ENCODE peak calls at places on chromosomes 6 and 20, in seven cellular contexts. X is mesothelial cell of epicardium, S is body of pancreas, V is osteocyte, B is choroid plexus epithelial cell, K is GM23338, O is GM20000. Y is an unnamed sample.

GRCh38 chr20:54086444-54087134 is 16.2 kb upstream of the BCAS1 start:
- DNase-seq in X (no peak), S (no peak), V (no peak), B (no peak), K (no peak), O (no peak), Y (no peak)

GRCh38 chr6:148307400-148307799 is 35.2 kb upstream of the SASH1 start:
- DNase-seq in X (no peak), S (no peak), V (no peak), B (no peak), K (no peak), O (no peak), Y (no peak)

GRCh38 chr20:21322921-21323321 is 19.8 kb downstream of the XRN2 start:
- DNase-seq in X (no peak), S (no peak), V (no peak), B (peak; percentile 49), K (no peak), O (no peak), Y (no peak)

GRCh38 chr6:41600499-41601247 is 37.6 kb upstream of the MDFI start:
- DNase-seq in X (no peak), S (no peak), V (no peak), B (no peak), K (no peak), O (no peak), Y (no peak)

GRCh38 chr20:51600950-51601349 is 58.4 kb upstream of the NFATC2 start:
- DNase-seq in X (no peak), S (no peak), V (no peak), B (no peak), K (no peak), O (no peak), Y (no peak)

GRCh38 chr6:54135665-54136370 is 24.6 kb downstream of the MLIP start:
- DNase-seq in X (no peak), S (no peak), V (no peak), B (peak; percentile 93), K (no peak), O (no peak), Y (no peak)

GRCh38 chr20:26218301-26218700 is 521.6 kb upstream of the ZNF337 start:
- DNase-seq in X (no peak), S (no peak), V (no peak), B (no peak), K (no peak), O (no peak), Y (no peak)

GRCh38 chr6:81763051-81763450 is 10.6 kb upstream of the TENT5A start:
- DNase-seq in X (no peak), S (no peak), V (no peak), B (no peak), K (no peak), O (no peak), Y (no peak)

GRCh38 chr6:151493495-151494234 is at the start of gene CCDC170:
- DNase-seq in X (peak; percentile 62), S (no peak), V (peak; percentile 87), B (no peak), K (peak; percentile 75), O (peak; percentile 39), Y (peak; percentile 36)

DNA sequence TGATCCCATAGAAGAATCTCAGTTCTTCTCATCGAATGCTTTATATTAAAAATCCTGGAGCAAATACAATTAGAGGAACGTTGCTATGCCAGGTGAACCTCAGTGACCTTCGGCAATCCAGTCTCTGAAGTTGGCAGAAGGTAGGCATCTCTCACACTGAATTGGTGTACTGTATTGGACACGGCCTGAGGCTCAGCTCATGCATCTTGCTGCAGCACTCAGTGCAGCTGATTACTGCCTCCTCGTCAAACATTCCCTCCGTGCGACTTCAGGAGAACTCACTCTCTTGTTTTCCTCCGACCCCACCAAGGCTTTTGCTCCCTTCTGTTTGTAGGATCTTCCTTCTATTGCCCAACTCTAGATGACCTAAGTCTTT is 90.5 kb downstream of the GPR6 start:
- DNase-seq in X (no peak), S (no peak), V (no peak), B (no peak), K (no peak), O (no peak), Y (no peak)
- TF ChIP-seq CTCF in X (no peak), S (no peak), V (no peak), B (no peak), K (no peak), O (no peak), Y (no peak)

GRCh38 chr6:145897552-145897951 is 66.6 kb downstream of the SHPRH start:
- DNase-seq in X (no peak), S (no peak), V (no peak), B (no peak), K (no peak), O (no peak), Y (no peak)

GRCh38 chr6:145898376-145898775 is 65.8 kb downstream of the SHPRH start:
- DNase-seq in X (no peak), S (no peak), V (no peak), B (no peak), K (no peak), O (no peak), Y (peak; percentile 6)

GRCh38 chr6:145892026-145892425 is 72.1 kb downstream of the SHPRH start:
- DNase-seq in X (no peak), S (no peak), V (no peak), B (no peak), K (no peak), O (no peak), Y (no peak)

GRCh38 chr6:145893586-145893985 is 70.6 kb downstream of the SHPRH start:
- DNase-seq in X (no peak), S (no peak), V (no peak), B (no peak), K (no peak), O (no peak), Y (no peak)

GRCh38 chr6:145895802-145896201 is 68.4 kb downstream of the SHPRH start:
- DNase-seq in X (no peak), S (no peak), V (no peak), B (peak; percentile 56), K (no peak), O (no peak), Y (no peak)
- TF ChIP-seq CTCF in X (peak; percentile 37), S (no peak), V (peak; percentile 40), B (peak; percentile 58), K (peak; percentile 44), O (no peak), Y (no peak)

GRCh38 chr6:99458319-99458718 is 33.2 kb upstream of the PNISR start:
- DNase-seq in X (no peak), S (no peak), V (no peak), B (peak; percentile 64), K (peak; percentile 85), O (no peak), Y (peak; percentile 23)
- TF ChIP-seq CTCF in X (peak; percentile 10), S (no peak), V (peak; percentile 21), B (peak; percentile 51), K (peak; percentile 61), O (no peak), Y (no peak)

GRCh38 chr20:1334370-1334731 is 5.4 kb upstream of the SDCBP2 start:
- DNase-seq in X (no peak), S (no peak), V (no peak), B (no peak), K (no peak), O (no peak), Y (no peak)

GRCh38 chr20:1335961-1336698 is 7.2 kb upstream of the SDCBP2 start:
- DNase-seq in X (no peak), S (no peak), V (peak; percentile 46), B (no peak), K (no peak), O (no peak), Y (no peak)

GRCh38 chr20:1333462-1334369 is 4.8 kb upstream of the SDCBP2 start:
- DNase-seq in X (peak; percentile 24), S (peak; percentile 2), V (peak; percentile 70), B (no peak), K (no peak), O (no peak), Y (no peak)

GRCh38 chr20:1332749-1333300 is 3.9 kb upstream of the SDCBP2 start:
- DNase-seq in X (no peak), S (peak; percentile 6), V (no peak), B (no peak), K (no peak), O (no peak), Y (no peak)

GRCh38 chr20:1334761-1335160 is 5.8 kb upstream of the SDCBP2 start:
- DNase-seq in X (no peak), S (no peak), V (peak; percentile 53), B (no peak), K (peak; percentile 36), O (no peak), Y (no peak)
- TF ChIP-seq CTCF in X (no peak), S (no peak), V (no peak), B (peak; percentile 15), K (peak; percentile 20), O (no peak), Y (no peak)

GRCh38 chr20:43752051-43752360 is 25.2 kb upstream of the GTSF1L start:
- DNase-seq in X (no peak), S (no peak), V (no peak), B (no peak), K (no peak), O (peak; percentile 22), Y (no peak)

GRCh38 chr20:43750774-43751166 is 24.0 kb upstream of the GTSF1L start:
- DNase-seq in X (no peak), S (no peak), V (no peak), B (no peak), K (no peak), O (no peak), Y (no peak)

GRCh38 chr20:43749734-43750294 is 23.0 kb upstream of the GTSF1L start:
- DNase-seq in X (peak; percentile 95), S (peak; percentile 82), V (peak; percentile 93), B (peak; percentile 50), K (peak; percentile 85), O (peak; percentile 77), Y (peak; percentile 97)

GRCh38 chr20:43752561-43753301 is 25.9 kb upstream of the GTSF1L start:
- DNase-seq in X (no peak), S (no peak), V (no peak), B (peak; percentile 94), K (no peak), O (peak; percentile 70), Y (no peak)

DNA sequence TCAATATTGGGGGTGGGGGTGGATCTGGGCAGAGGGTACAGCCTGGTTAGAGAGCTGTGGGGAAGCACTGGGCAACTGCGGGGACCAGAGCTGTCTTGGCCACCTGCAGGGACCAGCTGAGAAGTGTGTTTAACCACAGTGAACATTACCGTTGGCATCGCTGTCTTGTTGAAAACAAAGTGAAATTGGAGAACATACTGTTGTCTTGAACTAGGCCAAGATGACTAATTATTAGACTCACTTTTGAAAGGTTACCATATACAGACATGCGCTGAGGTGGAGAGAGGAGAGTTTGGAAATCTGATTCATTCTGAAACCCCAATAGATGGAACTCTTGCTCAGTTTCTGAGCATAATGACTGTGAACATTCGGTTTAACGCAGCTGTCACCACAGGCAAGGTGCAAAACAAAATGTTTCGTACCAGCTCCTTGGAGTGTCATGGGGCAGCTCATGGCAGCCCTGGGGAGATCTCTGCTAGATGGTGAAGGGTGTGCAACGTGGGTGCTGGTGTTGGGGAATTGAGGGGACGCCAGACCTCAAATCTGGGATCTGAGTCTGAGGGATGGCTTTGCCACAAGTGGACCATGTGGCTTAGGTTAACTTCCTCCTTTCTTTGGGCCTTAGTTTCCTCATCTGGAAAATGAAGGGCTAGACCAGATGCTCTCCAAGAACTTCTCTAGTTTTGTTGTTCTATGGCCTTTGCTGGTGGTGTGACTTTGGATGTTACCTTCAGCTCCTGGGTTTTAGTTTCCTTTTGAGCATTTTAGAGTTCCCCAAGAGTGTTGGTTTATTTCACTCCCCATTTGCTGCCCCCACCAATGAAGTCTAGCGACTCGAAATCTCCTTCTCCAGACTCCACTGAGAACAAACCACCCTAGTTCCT is 24.6 kb upstream of the GTSF1L start:
- DNase-seq in X (no peak), S (no peak), V (no peak), B (peak; percentile 92), K (no peak), O (peak; percentile 89), Y (no peak)
- TF ChIP-seq CTCF in X (no peak), S (no peak), V (no peak), B (peak; percentile 25), K (no peak), O (no peak), Y (no peak)

GRCh38 chr6:120779441-120779840 is 554.8 kb downstream of the TBC1D32 start:
- DNase-seq in X (no peak), S (no peak), V (no peak), B (no peak), K (no peak), O (no peak), Y (no peak)
- TF ChIP-seq CTCF in X (no peak), S (no peak), V (no peak), B (no peak), K (no peak), O (no peak), Y (no peak)

Y was measured in Calu3.